ENCODE peak calls at places on chromosomes 16 and 17, in five cellular contexts. E, B, P, L and H are unnamed samples.

GRCh38 chr17:5555254-5555653 is 29.1 kb downstream of the NLRP1 start:
- DNase-seq in E (no peak), B (no peak), P (no peak), L (no peak), H (no peak)

GRCh38 chr17:66466933-66467367 is 164.5 kb downstream of the PRKCA start:
- DNase-seq in E (no peak), B (no peak), P (no peak), L (peak), H (no peak)

GRCh38 chr17:34556951-34557350 is 22.4 kb upstream of the TMEM132E start:
- DNase-seq in E (no peak), B (peak), P (no peak), L (no peak), H (no peak)

GRCh38 chr16:53666816-53667415 is 36.7 kb downstream of the RPGRIP1L start:
- DNase-seq in E (no peak), B (no peak), P (no peak), L (no peak), H (peak)

GRCh38 chr17:57471941-57472368 is 215.6 kb downstream of the MSI2 start:
- DNase-seq in E (no peak), B (no peak), P (no peak), L (no peak), H (peak)

GRCh38 chr17:69717819-69718218 is 303.3 kb downstream of the MAP2K6 start:
- DNase-seq in E (no peak), B (no peak), P (no peak), L (no peak), H (no peak)

GRCh38 chr17:76122411-76123126 is 18.5 kb downstream of the FOXJ1 start:
- DNase-seq in E (no peak), B (no peak), P (no peak), L (no peak), H (no peak)

GRCh38 chr16:76197925-76198324 is 79.3 kb upstream of the CNTNAP4 start:
- DNase-seq in E (no peak), B (no peak), P (no peak), L (no peak), H (no peak)

GRCh38 chr16:54846761-54847160 is 83.9 kb upstream of the IRX5 start:
- DNase-seq in E (no peak), B (no peak), P (no peak), L (no peak), H (no peak)

GRCh38 chr17:42507671-42508070 is 28.4 kb upstream of the NAGLU start:
- DNase-seq in E (no peak), B (no peak), P (no peak), L (no peak), H (no peak)

GRCh38 chr16:87235810-87236515 is 81.2 kb downstream of the C16orf95 start:
- DNase-seq in E (no peak), B (no peak), P (no peak), L (no peak), H (no peak)

GRCh38 chr16:69406780-69407331 is 17.6 kb upstream of the CYB5B start:
- DNase-seq in E (no peak), B (peak), P (no peak), L (no peak), H (no peak)

GRCh38 chr16:24568392-24568791 is 29.0 kb downstream of the RBBP6 start:
- DNase-seq in E (no peak), B (no peak), P (no peak), L (no peak), H (no peak)

GRCh38 chr16:27156531-27156930 is 46.8 kb upstream of the KDM8 start:
- DNase-seq in E (no peak), B (no peak), P (no peak), L (no peak), H (no peak)

GRCh38 chr17:17787568-17787967 is 49.2 kb downstream of the SREBF1 start:
- DNase-seq in E (no peak), B (no peak), P (no peak), L (no peak), H (no peak)

GRCh38 chr17:27407916-27408846 is 48.1 kb upstream of the KSR1 start:
- DNase-seq in E (no peak), B (no peak), P (no peak), L (no peak), H (no peak)

GRCh38 chr17:18968945-18969887 is 17.3 kb downstream of the SLC5A10 start:
- DNase-seq in E (no peak), B (no peak), P (no peak), L (no peak), H (no peak)

GRCh38 chr17:79803997-79804855 is 7.3 kb upstream of the CBX8 start:
- DNase-seq in E (peak), B (no peak), P (no peak), L (peak), H (peak)

GRCh38 chr17:49371178-49371834 is 9.3 kb upstream of the ZNF652 start:
- DNase-seq in E (no peak), B (no peak), P (no peak), L (no peak), H (peak)

GRCh38 chr16:57626420-57627170 is 1.8 kb upstream of the ADGRG1 start:
- DNase-seq in E (no peak), B (no peak), P (no peak), L (no peak), H (no peak)

GRCh38 chr17:60599220-60599619 is 773 bp upstream of the PPM1D start:
- DNase-seq in E (no peak), B (no peak), P (no peak), L (no peak), H (no peak)

GRCh38 chr17:5468075-5468473 is 708 bp downstream of the DHX33 start:
- DNase-seq in E (peak), B (no peak), P (no peak), L (peak), H (peak)

GRCh38 chr17:44736551-44737240 is 22.1 kb upstream of the ADAM11 start:
- DNase-seq in E (no peak), B (no peak), P (no peak), L (no peak), H (no peak)

GRCh38 chr17:48550313-48551205 is 5.7 kb upstream of the HOXB2 start:
- DNase-seq in E (no peak), B (no peak), P (no peak), L (no peak), H (no peak)